ENCODE peak calls at places on chromosomes 2 and 18, in nine cellular contexts. Z, F, A, K, M, S, I, O and L are unnamed samples.

GRCh38 chr2:32697156-32697555 is 69.3 kb downstream of the TTC27 start:
- DNase-seq in Z (no peak), F (no peak), A (no peak), K (no peak), M (no peak), S (no peak), I (no peak), O (no peak), L (no peak)

GRCh38 chr2:55431982-55432627 is 12.4 kb upstream of the CCDC88A start:
- DNase-seq in Z (peak; percentile 39), F (no peak), A (no peak), K (peak; percentile 57), M (no peak), S (peak; percentile 32), I (peak; percentile 27), O (no peak), L (no peak)

GRCh38 chr2:75432761-75433361 is 127.9 kb downstream of the EVA1A start:
- DNase-seq in Z (no peak), F (peak; percentile 62), A (no peak), K (peak; percentile 21), M (no peak), S (no peak), I (no peak), O (no peak), L (peak; percentile 42)

GRCh38 chr2:241873081-241873802 is 3.7 kb downstream of the RTP5 start:
- DNase-seq in Z (peak; percentile 71), F (no peak), A (no peak), K (no peak), M (no peak), S (no peak), I (no peak), O (peak; percentile 14), L (no peak)

GRCh38 chr2:11567631-11568031 is 33.8 kb downstream of the GREB1 start:
- DNase-seq in Z (no peak), F (peak; percentile 36), A (no peak), K (no peak), M (peak; percentile 18), S (no peak), I (no peak), O (no peak), L (no peak)

GRCh38 chr18:45566025-45566740 is 49.1 kb upstream of the SLC14A2 start:
- DNase-seq in Z (no peak), F (no peak), A (no peak), K (no peak), M (peak; percentile 71), S (no peak), I (no peak), O (peak; percentile 50), L (no peak)

GRCh38 chr18:3907955-3908354 is 458.0 kb downstream of the TGIF1 start:
- DNase-seq in Z (no peak), F (no peak), A (no peak), K (no peak), M (no peak), S (no peak), I (no peak), O (no peak), L (no peak)

GRCh38 chr2:239455436-239456203 is 54.8 kb upstream of the HDAC4 start:
- DNase-seq in Z (no peak), F (peak; percentile 16), A (no peak), K (no peak), M (no peak), S (no peak), I (no peak), O (no peak), L (no peak)

GRCh38 chr18:26978812-26979341 is 113.4 kb upstream of the AQP4 start:
- DNase-seq in Z (no peak), F (no peak), A (no peak), K (no peak), M (no peak), S (no peak), I (no peak), O (no peak), L (no peak)

GRCh38 chr2:42012137-42012536 is 35.7 kb upstream of the PKDCC start:
- DNase-seq in Z (no peak), F (no peak), A (no peak), K (no peak), M (no peak), S (no peak), I (no peak), O (no peak), L (no peak)

GRCh38 chr2:42010743-42011298 is 37.0 kb upstream of the PKDCC start:
- DNase-seq in Z (no peak), F (no peak), A (no peak), K (no peak), M (no peak), S (no peak), I (no peak), O (no peak), L (no peak)

GRCh38 chr2:42013409-42013808 is 34.4 kb upstream of the PKDCC start:
- DNase-seq in Z (no peak), F (no peak), A (no peak), K (no peak), M (no peak), S (no peak), I (no peak), O (peak; percentile 37), L (no peak)

GRCh38 chr2:42009657-42010580 is 37.9 kb upstream of the PKDCC start:
- DNase-seq in Z (no peak), F (no peak), A (no peak), K (no peak), M (no peak), S (no peak), I (no peak), O (no peak), L (no peak)

GRCh38 chr2:42012651-42013050 is 35.2 kb upstream of the PKDCC start:
- DNase-seq in Z (no peak), F (no peak), A (no peak), K (no peak), M (no peak), S (no peak), I (no peak), O (no peak), L (no peak)
- TF ChIP-seq CTCF in Z (peak; percentile 33), F (peak; percentile 65), A (no peak), K (no peak), M (no peak), S (no peak), I (no peak), O (no peak), L (peak; percentile 27)

GRCh38 chr2:198253995-198254394 is 449.6 kb downstream of the PLCL1 start:
- DNase-seq in Z (no peak), F (no peak), A (no peak), K (no peak), M (no peak), S (no peak), I (no peak), O (no peak), L (no peak)
- H3K4me1 ChIP-seq in Z (no peaks in the 10 kb centered on the region), F (no peaks in the 10 kb centered on the region), A (no peaks in the 10 kb centered on the region), K (no peaks in the 10 kb centered on the region), M (no peaks in the 10 kb centered on the region), S (no peaks in the 10 kb centered on the region), I (no peaks in the 10 kb centered on the region), O (no peaks in the 10 kb centered on the region), L (peaks cover 6% of the 10 kb centered on the region)

DNA sequence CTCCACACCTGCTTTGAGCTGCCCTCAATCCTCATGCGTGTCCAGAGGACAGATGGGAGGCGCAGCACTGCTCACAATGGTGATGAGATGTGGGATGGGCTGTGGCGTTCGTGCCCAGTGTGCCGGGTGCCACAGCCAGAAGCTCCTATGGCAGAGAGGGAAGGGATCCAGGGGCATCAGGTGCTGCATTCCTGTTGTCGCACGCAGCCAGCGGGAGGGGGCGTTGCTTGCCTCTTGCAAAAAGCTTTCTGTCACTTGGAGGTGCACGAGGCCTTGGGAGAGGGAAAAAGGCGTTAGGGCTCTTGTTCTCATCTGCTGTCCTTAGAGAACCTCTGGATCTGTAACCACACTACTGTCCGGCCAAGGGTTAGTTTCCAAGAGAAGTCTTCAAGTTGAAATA is 29.2 kb upstream of the ALLC start:
- DNase-seq in Z (no peak), F (peak; percentile 91), A (no peak), K (peak; percentile 82), M (peak; percentile 6), S (peak; percentile 54), I (no peak), O (no peak), L (peak; percentile 73)
- TF ChIP-seq CTCF in Z (no peak), F (peak; percentile 69), A (no peak), K (peak; percentile 82), M (no peak), S (peak; percentile 81), I (no peak), O (no peak), L (no peak)

GRCh38 chr2:44101246-44101645 is 67.4 kb upstream of the PPM1B start:
- DNase-seq in Z (no peak), F (no peak), A (no peak), K (no peak), M (no peak), S (no peak), I (no peak), O (no peak), L (peak; percentile 12)
- H3K4me1 ChIP-seq in Z (no peaks in the 10 kb centered on the region), F (no peaks in the 10 kb centered on the region), A (no peaks in the 10 kb centered on the region), K (no peaks in the 10 kb centered on the region), M (no peaks in the 10 kb centered on the region), S (peaks cover 32% of the 10 kb centered on the region), I (peaks cover 13% of the 10 kb centered on the region), O (peaks cover 22% of the 10 kb centered on the region), L (no peaks in the 10 kb centered on the region)

GRCh38 chr2:217712431-217712830 is 290.4 kb downstream of the TNS1 start:
- DNase-seq in Z (no peak), F (peak; percentile 43), A (no peak), K (no peak), M (no peak), S (no peak), I (no peak), O (no peak), L (no peak)

GRCh38 chr2:217714268-217714643 is 288.5 kb downstream of the TNS1 start:
- DNase-seq in Z (no peak), F (peak; percentile 50), A (peak; percentile 20), K (no peak), M (peak; percentile 73), S (peak; percentile 32), I (no peak), O (peak; percentile 62), L (peak; percentile 77)

GRCh38 chr2:217713395-217714267 is 289.2 kb downstream of the TNS1 start:
- DNase-seq in Z (peak; percentile 79), F (peak; percentile 96), A (peak; percentile 75), K (peak; percentile 82), M (peak; percentile 77), S (peak; percentile 55), I (peak; percentile 65), O (peak; percentile 74), L (peak; percentile 75)

GRCh38 chr2:217717541-217717940 is 285.3 kb downstream of the TNS1 start:
- DNase-seq in Z (no peak), F (peak; percentile 15), A (no peak), K (no peak), M (no peak), S (no peak), I (no peak), O (no peak), L (no peak)

GRCh38 chr2:217715484-217715883 is 287.3 kb downstream of the TNS1 start:
- DNase-seq in Z (no peak), F (peak; percentile 17), A (no peak), K (no peak), M (no peak), S (no peak), I (no peak), O (no peak), L (no peak)
- TF ChIP-seq CTCF in Z (no peak), F (no peak), A (no peak), K (no peak), M (no peak), S (no peak), I (no peak), O (no peak), L (no peak)

GRCh38 chr2:37588316-37588777 is 83.1 kb downstream of the CDC42EP3 start:
- DNase-seq in Z (no peak), F (no peak), A (no peak), K (no peak), M (no peak), S (no peak), I (no peak), O (no peak), L (no peak)
- H3K4me1 ChIP-seq in Z (peaks cover 13% of the 10 kb centered on the region), F (peaks cover 15% of the 10 kb centered on the region), A (peaks cover 23% of the 10 kb centered on the region), K (peaks cover 44% of the 10 kb centered on the region), M (peaks cover 33% of the 10 kb centered on the region), S (no peaks in the 10 kb centered on the region), I (peaks cover 81% of the 10 kb centered on the region), O (peaks cover 48% of the 10 kb centered on the region), L (no peaks in the 10 kb centered on the region)